ENCODE peak calls at places on chromosome 14, in five cellular contexts. T, U, A, O and V are unnamed samples.
A peak's percentile ranks its signal among the peaks of the same experiment; 100 is the strongest.

GRCh38 chr14:105493921-105494605 is 3.0 kb downstream of the TEDC1 start:
- DNase-seq in T (no peak), U (no peak), A (no peak), O (no peak), V (no peak)

GRCh38 chr14:100807979-100808734 is 17.8 kb upstream of the MEG3 start:
- DNase-seq in T (no peak), U (no peak), A (no peak), O (no peak), V (no peak)

GRCh38 chr14:99781091-99781490 is 12.1 kb upstream of the EML1 start:
- DNase-seq in T (no peak), U (no peak), A (no peak), O (no peak), V (no peak)

GRCh38 chr14:61839452-61839851 is 77.2 kb downstream of the SNAPC1 start:
- DNase-seq in T (no peak), U (no peak), A (peak; percentile 44), O (no peak), V (peak; percentile 11)

GRCh38 chr14:90671382-90671781 is 144.8 kb downstream of the TTC7B start:
- DNase-seq in T (no peak), U (no peak), A (no peak), O (no peak), V (no peak)

GRCh38 chr14:103867523-103867953 is 20.2 kb upstream of the PPP1R13B start:
- DNase-seq in T (no peak), U (no peak), A (no peak), O (peak; percentile 29), V (peak; percentile 80)

GRCh38 chr14:77799863-77800730 is at the start of gene ADCK1:
- DNase-seq in T (peak; percentile 86), U (peak; percentile 75), A (peak; percentile 83), O (peak; percentile 88), V (peak; percentile 60)

GRCh38 chr14:78747809-78748208 is 577.6 kb downstream of the NRXN3 start:
- DNase-seq in T (no peak), U (no peak), A (no peak), O (no peak), V (no peak)

GRCh38 chr14:104352493-104353220 is 214.3 kb downstream of the KIF26A start:
- DNase-seq in T (no peak), U (no peak), A (no peak), O (no peak), V (no peak)

GRCh38 chr14:32950584-32950983 is 11.9 kb downstream of the NPAS3 start:
- DNase-seq in T (no peak), U (no peak), A (no peak), O (no peak), V (peak; percentile 14)

GRCh38 chr14:65377576-65377975 is 35.0 kb upstream of the FUT8 start:
- DNase-seq in T (no peak), U (no peak), A (no peak), O (no peak), V (no peak)

GRCh38 chr14:64654072-64654899 is 49.9 kb upstream of the PLEKHG3 start:
- DNase-seq in T (no peak), U (no peak), A (peak; percentile 84), O (no peak), V (peak; percentile 69)

GRCh38 chr14:22500525-22500924 is 88.5 kb downstream of the DAD1 start:
- DNase-seq in T (no peak), U (no peak), A (no peak), O (no peak), V (no peak)

GRCh38 chr14:77488558-77488957 is 10.1 kb downstream of the ISM2 start:
- DNase-seq in T (no peak), U (no peak), A (no peak), O (no peak), V (no peak)

GRCh38 chr14:85342858-85343607 is 186.9 kb upstream of the FLRT2 start:
- DNase-seq in T (no peak), U (no peak), A (peak; percentile 9), O (no peak), V (peak; percentile 18)

GRCh38 chr14:102688290-102688689 is 89.0 kb upstream of the TRAF3 start:
- DNase-seq in T (no peak), U (no peak), A (no peak), O (no peak), V (no peak)

GRCh38 chr14:104370256-104370870 is 209.2 kb upstream of the C14orf180 start:
- DNase-seq in T (no peak), U (no peak), A (no peak), O (peak; percentile 85), V (no peak)

GRCh38 chr14:72641086-72641485 is 252.8 kb downstream of the DPF3 start:
- DNase-seq in T (no peak), U (no peak), A (no peak), O (no peak), V (no peak)

GRCh38 chr14:104893435-104894207 is 28.6 kb downstream of the CEP170B start:
- DNase-seq in T (peak; percentile 6), U (no peak), A (no peak), O (no peak), V (peak; percentile 0)

GRCh38 chr14:34368115-34368970 is 93.7 kb downstream of the SPTSSA start:
- DNase-seq in T (no peak), U (no peak), A (peak; percentile 21), O (no peak), V (peak; percentile 16)

GRCh38 chr14:24443053-24443683 is 592 bp upstream of the SDR39U1 start:
- DNase-seq in T (no peak), U (no peak), A (no peak), O (no peak), V (no peak)

GRCh38 chr14:105908481-105908911 is 382.1 kb downstream of the TMEM121 start:
- DNase-seq in T (no peak), U (no peak), A (no peak), O (no peak), V (no peak)

GRCh38 chr14:71481215-71481614 is 451.0 kb upstream of the RGS6 start:
- DNase-seq in T (no peak), U (no peak), A (no peak), O (no peak), V (no peak)

GRCh38 chr14:77037886-77038511 is 9.5 kb upstream of the IRF2BPL start:
- DNase-seq in T (no peak), U (peak; percentile 51), A (peak; percentile 65), O (no peak), V (no peak)

GRCh38 chr14:80606347-80606772 is 335.2 kb downstream of the CEP128 start:
- DNase-seq in T (no peak), U (no peak), A (no peak), O (peak; percentile 31), V (no peak)

GRCh38 chr14:31137214-31137889 is 70.2 kb downstream of the HECTD1 start:
- DNase-seq in T (no peak), U (no peak), A (no peak), O (no peak), V (no peak)

GRCh38 chr14:37565550-37565949 is 29.5 kb downstream of the FOXA1 start:
- DNase-seq in T (no peak), U (no peak), A (no peak), O (peak; percentile 41), V (no peak)

GRCh38 chr14:84927096-84927910 is 602.6 kb upstream of the FLRT2 start:
- DNase-seq in T (no peak), U (no peak), A (no peak), O (no peak), V (no peak)

GRCh38 chr14:105248368-105249174 is at the start of gene BTBD6:
- DNase-seq in T (peak; percentile 99), U (peak; percentile 83), A (peak; percentile 85), O (peak; percentile 96), V (peak; percentile 79)

GRCh38 chr14:30580616-30581282 is 21.8 kb downstream of the G2E3 start:
- DNase-seq in T (no peak), U (no peak), A (peak; percentile 27), O (no peak), V (no peak)

GRCh38 chr14:102140027-102140749 is 491 bp downstream of the WDR20 start:
- DNase-seq in T (no peak), U (peak; percentile 10), A (peak; percentile 57), O (no peak), V (peak; percentile 6)

GRCh38 chr14:101255765-101256125 is 305.6 kb upstream of the DIO3 start:
- DNase-seq in T (no peak), U (no peak), A (no peak), O (no peak), V (no peak)

GRCh38 chr14:76473381-76474263 is 97.7 kb downstream of the ESRRB start:
- DNase-seq in T (no peak), U (no peak), A (peak; percentile 12), O (no peak), V (no peak)

GRCh38 chr14:80988192-80988591 is 32.8 kb downstream of the TSHR start:
- DNase-seq in T (no peak), U (no peak), A (no peak), O (no peak), V (no peak)

GRCh38 chr14:64997108-64997794 is 10.6 kb downstream of the FNTB start:
- DNase-seq in T (no peak), U (no peak), A (no peak), O (no peak), V (no peak)

GRCh38 chr14:23070262-23071129 is 13.2 kb upstream of the CDH24 start:
- DNase-seq in T (no peak), U (no peak), A (peak; percentile 32), O (no peak), V (no peak)

GRCh38 chr14:51368721-51369163 is 128.7 kb downstream of the TMX1 start:
- DNase-seq in T (no peak), U (no peak), A (peak; percentile 93), O (no peak), V (peak; percentile 85)